ENCODE peak calls at places on chromosome 19, in nine cellular contexts. A is kidney epithelial cell, E is mucosa of descending colon, W is upper lobe of left lung, Z is mesenchymal stem cell, N is endothelial cell of umbilical vein, C is tibial nerve, O is esophagus squamous epithelium, I is neural progenitor cell. V is an unnamed sample. For H3K36me3, the result is how much of the 10 kb centered on the place peaks cover.

GRCh38 chr19:5698635-5699422 is 8.7 kb downstream of the RPL36 start:
- DNase-seq in A (no peak), E (no peak), W (no peak), Z (no peak), N (no peak), C (no peak), O (no peak), I (no peak), V (no peak)

GRCh38 chr19:995051-995827 is 5.0 kb upstream of the GRIN3B start:
- DNase-seq in A (no peak), E (no peak), W (peak), Z (no peak), N (no peak), C (no peak), O (no peak), I (no peak), V (no peak)

GRCh38 chr19:6464070-6464873 is at the start of gene CRB3:
- DNase-seq in A (no peak), E (peak), W (peak), Z (no peak), N (no peak), C (no peak), O (no peak), I (peak), V (no peak)

GRCh38 chr19:35268546-35269424 is at the start of gene USF2:
- DNase-seq in A (no peak), E (peak), W (peak), Z (peak), N (peak), C (peak), O (no peak), I (peak), V (peak)

GRCh38 chr19:1501200-1501595 is 10.2 kb downstream of the REEP6 start:
- DNase-seq in A (no peak), E (no peak), W (no peak), Z (no peak), N (no peak), C (no peak), O (no peak), I (no peak), V (no peak)

GRCh38 chr19:12838893-12839656 is 760 bp downstream of the MAST1 start:
- DNase-seq in A (no peak), E (no peak), W (no peak), Z (no peak), N (no peak), C (no peak), O (no peak), I (peak), V (no peak)

GRCh38 chr19:35696835-35697234 is 7.5 kb upstream of the ZBTB32 start:
- DNase-seq in A (no peak), E (no peak), W (no peak), Z (no peak), N (no peak), C (no peak), O (no peak), I (no peak), V (no peak)

GRCh38 chr19:16516923-16517610 is 20.9 kb downstream of the C19orf44 start:
- DNase-seq in A (no peak), E (no peak), W (no peak), Z (no peak), N (no peak), C (no peak), O (no peak), I (no peak), V (no peak)

GRCh38 chr19:5387472-5387871 is 46.9 kb upstream of the PTPRS start:
- DNase-seq in A (no peak), E (no peak), W (no peak), Z (no peak), N (no peak), C (no peak), O (no peak), I (no peak), V (no peak)

DNA sequence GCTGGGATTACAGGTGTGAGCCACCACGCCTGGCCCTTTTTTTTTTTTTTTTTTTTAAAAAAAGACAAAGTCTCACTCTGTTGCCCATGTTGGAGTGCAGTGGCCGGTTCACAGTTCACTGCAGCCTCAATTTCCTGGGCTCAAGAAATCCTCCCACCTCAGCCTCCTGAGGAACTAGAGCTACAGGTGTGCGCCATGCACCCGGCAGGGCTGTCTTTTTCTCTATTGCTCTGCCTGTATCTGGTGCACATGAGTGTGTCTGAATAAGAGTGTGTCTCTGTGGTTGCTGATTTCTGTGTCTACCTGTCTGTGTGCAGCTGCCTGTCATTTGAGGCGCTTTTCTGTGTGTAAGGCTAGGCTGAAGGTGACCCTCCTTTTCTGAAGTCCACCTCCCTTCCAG is 1.6 kb upstream of the PRR12 start:
- DNase-seq in A (no peak), E (peak), W (no peak), Z (no peak), N (no peak), C (no peak), O (no peak), I (no peak), V (no peak)
- H3K36me3 ChIP-seq in A (under half), E (under half), W (under half), Z (under half), N (under half), C (under half), O (under half), I (under half), V (under half)

DNA sequence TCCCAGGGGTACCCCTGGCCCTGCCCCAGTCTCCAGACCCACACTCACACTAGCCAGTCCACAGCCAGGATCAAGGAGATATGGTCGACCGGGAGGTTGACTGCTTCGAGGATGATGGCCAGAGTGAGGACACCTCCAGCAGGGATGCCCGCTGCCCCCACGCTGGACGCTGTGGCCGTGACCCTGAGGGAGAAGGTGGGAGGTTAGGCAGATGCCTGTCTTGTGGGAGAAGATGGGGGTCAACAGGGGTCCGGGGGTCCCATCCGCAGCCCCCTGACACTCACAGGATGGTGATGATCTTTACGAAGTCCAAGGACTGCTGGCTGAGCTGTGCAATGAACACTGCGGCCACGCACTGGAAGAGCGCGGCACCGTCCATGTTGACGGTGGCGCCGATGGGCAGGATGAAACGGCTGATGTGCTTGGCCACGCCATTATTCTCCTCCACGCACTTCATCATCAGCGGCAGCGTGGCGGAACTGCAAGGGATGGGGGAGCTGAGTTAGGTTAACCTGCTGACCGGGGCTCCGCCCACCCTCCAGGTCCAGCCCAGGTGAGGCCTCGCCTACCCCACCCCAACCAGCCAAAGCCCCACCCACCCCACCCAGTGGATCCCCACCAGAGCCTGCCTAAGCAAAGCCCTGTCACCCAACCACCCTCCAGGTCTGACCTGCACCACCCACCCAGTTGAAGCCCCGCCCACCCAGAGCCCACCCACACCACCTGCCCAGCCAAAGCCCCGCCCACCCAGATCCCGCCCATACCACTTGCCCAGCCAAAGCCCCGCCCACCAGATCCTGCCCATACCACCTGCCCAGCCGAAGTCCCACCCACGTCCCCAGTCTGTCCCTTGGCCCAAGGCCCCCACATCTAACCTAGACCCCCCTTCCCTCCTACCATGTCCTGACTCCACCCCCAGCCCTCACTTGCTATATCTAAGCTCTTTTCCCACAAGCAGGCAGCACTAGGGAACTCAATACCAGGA is 11.2 kb downstream of the SLC1A5 start:
- DNase-seq in A (no peak), E (no peak), W (no peak), Z (no peak), N (no peak), C (no peak), O (no peak), I (peak), V (no peak)
- H3K36me3 ChIP-seq in A (under half), E (under half), W (half or more), Z (half or more), N (under half), C (half or more), O (half or more), I (under half), V (half or more)

DNA sequence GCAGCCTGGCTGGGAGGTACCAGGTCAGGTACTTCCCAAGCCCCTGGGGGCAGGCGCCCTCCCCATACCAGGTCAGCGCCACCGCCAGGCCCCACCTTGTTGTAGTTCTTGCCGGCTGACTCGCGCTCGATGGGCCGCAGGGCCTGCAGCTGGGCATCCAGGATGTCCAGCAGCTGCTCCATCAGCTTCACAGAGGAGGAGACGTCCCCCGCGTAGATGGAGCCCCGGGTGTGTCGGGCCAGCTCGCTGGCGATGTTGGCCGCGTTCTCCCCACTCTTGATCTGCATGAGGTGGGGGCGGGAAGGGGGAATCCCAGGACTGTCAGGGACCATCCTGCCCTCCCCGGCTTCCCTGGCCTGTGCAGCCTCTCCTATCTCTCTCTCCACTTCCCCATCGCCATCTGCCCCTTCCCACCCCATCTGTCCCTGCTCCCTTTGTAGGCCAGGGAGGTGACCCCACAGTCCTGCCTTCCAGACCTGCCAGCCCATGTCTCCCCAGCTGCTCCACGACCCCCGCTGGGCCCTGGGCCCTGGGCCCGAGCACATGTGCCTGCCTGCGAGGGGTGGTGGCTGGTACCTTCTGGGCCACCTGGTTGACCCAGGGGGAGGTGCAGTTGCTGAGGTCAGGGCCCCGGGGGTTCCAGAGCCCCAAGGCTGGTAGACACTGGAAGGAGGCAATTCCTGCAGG is 23.8 kb upstream of the ASF1B start:
- DNase-seq in A (no peak), E (no peak), W (no peak), Z (no peak), N (no peak), C (no peak), O (no peak), I (no peak), V (no peak)
- H3K36me3 ChIP-seq in A (under half), E (under half), W (half or more), Z (under half), N (under half), C (half or more), O (half or more), I (under half), V (under half)

GRCh38 chr19:43741075-43741840 is 13.5 kb downstream of the SMG9 start:
- DNase-seq in A (no peak), E (no peak), W (no peak), Z (no peak), N (no peak), C (no peak), O (no peak), I (no peak), V (no peak)
- H3K36me3 ChIP-seq in A (under half), E (under half), W (half or more), Z (half or more), N (under half), C (half or more), O (half or more), I (under half), V (half or more)

GRCh38 chr19:7989071-7989575 is 16.3 kb downstream of the ELAVL1 start:
- DNase-seq in A (peak), E (no peak), W (peak), Z (no peak), N (no peak), C (no peak), O (no peak), I (no peak), V (no peak)
- H3K36me3 ChIP-seq in A (under half), E (under half), W (under half), Z (half or more), N (under half), C (half or more), O (half or more), I (under half), V (under half)

GRCh38 chr19:7541481-7541824 is 5.9 kb downstream of the PNPLA6 start:
- DNase-seq in A (no peak), E (no peak), W (no peak), Z (no peak), N (no peak), C (no peak), O (no peak), I (no peak), V (no peak)
- H3K36me3 ChIP-seq in A (under half), E (under half), W (half or more), Z (half or more), N (under half), C (half or more), O (half or more), I (under half), V (half or more)

GRCh38 chr19:40080289-40080688 is 10.5 kb downstream of the ZNF780A start:
- DNase-seq in A (no peak), E (no peak), W (no peak), Z (no peak), N (no peak), C (no peak), O (no peak), I (no peak), V (no peak)
- H3K36me3 ChIP-seq in A (under half), E (under half), W (half or more), Z (half or more), N (under half), C (half or more), O (half or more), I (under half), V (under half)

GRCh38 chr19:19021115-19021514 is 12.2 kb downstream of the SUGP2 start:
- DNase-seq in A (peak), E (no peak), W (no peak), Z (peak), N (no peak), C (no peak), O (no peak), I (no peak), V (peak)

GRCh38 chr19:19022380-19022961 is 10.8 kb downstream of the SUGP2 start:
- DNase-seq in A (no peak), E (no peak), W (no peak), Z (no peak), N (no peak), C (no peak), O (no peak), I (no peak), V (no peak)

GRCh38 chr19:19028526-19028925 is 4.8 kb downstream of the SUGP2 start:
- DNase-seq in A (no peak), E (no peak), W (no peak), Z (no peak), N (no peak), C (no peak), O (no peak), I (no peak), V (no peak)

GRCh38 chr19:19027228-19027627 is 6.1 kb downstream of the SUGP2 start:
- DNase-seq in A (no peak), E (no peak), W (no peak), Z (no peak), N (no peak), C (no peak), O (no peak), I (no peak), V (no peak)

DNA sequence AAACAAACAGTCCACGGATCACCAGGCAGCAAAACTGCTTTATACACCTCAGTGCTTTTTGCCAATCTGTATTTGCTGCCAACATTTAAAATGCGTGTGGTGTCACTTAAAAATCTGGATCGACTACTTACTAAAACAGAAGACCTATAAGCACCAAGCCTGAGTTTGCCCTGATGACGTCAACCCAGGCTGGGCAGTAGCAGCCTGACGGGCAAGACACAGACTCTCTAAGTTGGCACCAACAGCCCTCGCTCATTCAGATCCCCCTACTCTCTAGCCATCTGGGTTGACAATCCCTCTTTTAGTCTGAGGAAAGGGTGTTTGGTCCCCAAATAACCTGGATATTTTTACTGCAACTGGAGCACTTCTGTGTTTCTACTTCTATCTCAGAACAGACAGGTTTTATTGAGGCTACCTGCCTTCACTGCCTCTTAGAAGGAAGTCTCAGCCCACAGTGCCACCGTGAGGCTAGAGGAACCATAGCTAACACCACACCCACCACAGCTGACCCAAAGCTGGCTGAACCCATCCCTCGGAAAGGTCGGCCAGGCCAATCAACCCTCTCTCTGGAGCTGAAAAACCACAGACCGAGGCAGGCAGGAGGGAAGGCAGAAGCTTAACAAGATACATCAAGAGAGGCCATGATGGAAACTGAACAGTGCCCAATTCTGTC is 6.9 kb downstream of the SUGP2 start:
- DNase-seq in A (no peak), E (no peak), W (peak), Z (no peak), N (no peak), C (peak), O (no peak), I (peak), V (no peak)
- H3K36me3 ChIP-seq in A (under half), E (under half), W (half or more), Z (half or more), N (under half), C (half or more), O (half or more), I (under half), V (half or more)

V was measured in brain microvascular endothelial cell.